ENCODE peak calls at places on chromosomes 7 and 10, in five cellular contexts. One of them, this sample, is unnamed. For H3K4me1, the result is how much of the 10 kb centered on the place peaks cover.

GRCh38 chr10:31315453-31315852 is 3.6 kb upstream of the ZEB1 start:
- DNase-seq in neural progenitor cell: no peak
- DNase-seq in tibial nerve: no peak
- DNase-seq in heart left ventricle: no peak
- DNase-seq in astrocyte: peak
- DNase-seq in this sample: no peak

GRCh38 chr7:30563326-30563942 is 31.2 kb upstream of the GARS1 start:
- DNase-seq in neural progenitor cell: no peak
- DNase-seq in tibial nerve: no peak
- DNase-seq in heart left ventricle: no peak
- DNase-seq in astrocyte: peak
- DNase-seq in this sample: no peak

GRCh38 chr10:72263613-72264241 is 10.0 kb upstream of the DDIT4 start:
- DNase-seq in neural progenitor cell: no peak
- DNase-seq in tibial nerve: no peak
- DNase-seq in heart left ventricle: no peak
- DNase-seq in astrocyte: no peak
- DNase-seq in this sample: no peak

GRCh38 chr10:112491144-112491543 is 44.1 kb downstream of the VTI1A start:
- DNase-seq in neural progenitor cell: no peak
- DNase-seq in tibial nerve: no peak
- DNase-seq in heart left ventricle: no peak
- DNase-seq in astrocyte: peak
- DNase-seq in this sample: no peak

GRCh38 chr7:4774007-4774406 is 1.4 kb upstream of the AP5Z1 start:
- DNase-seq in neural progenitor cell: no peak
- DNase-seq in tibial nerve: no peak
- DNase-seq in heart left ventricle: no peak
- DNase-seq in astrocyte: no peak
- DNase-seq in this sample: no peak

GRCh38 chr7:37942934-37943610 is 22.6 kb downstream of the EPDR1 start:
- DNase-seq in neural progenitor cell: peak
- DNase-seq in tibial nerve: peak
- DNase-seq in heart left ventricle: peak
- DNase-seq in astrocyte: peak
- DNase-seq in this sample: no peak

GRCh38 chr7:111511845-111512244 is 50.4 kb downstream of the IMMP2L start:
- DNase-seq in neural progenitor cell: no peak
- DNase-seq in tibial nerve: no peak
- DNase-seq in heart left ventricle: no peak
- DNase-seq in astrocyte: no peak
- DNase-seq in this sample: no peak

GRCh38 chr10:36534471-36535002 is 590.9 kb upstream of the ANKRD30A start:
- DNase-seq in neural progenitor cell: no peak
- DNase-seq in tibial nerve: no peak
- DNase-seq in heart left ventricle: no peak
- DNase-seq in astrocyte: peak
- DNase-seq in this sample: peak

GRCh38 chr7:153393666-153394065 is 634.1 kb downstream of the ACTR3B start:
- DNase-seq in neural progenitor cell: peak
- DNase-seq in tibial nerve: no peak
- DNase-seq in heart left ventricle: no peak
- DNase-seq in astrocyte: no peak
- DNase-seq in this sample: no peak

GRCh38 chr10:11097686-11098085 is 80.0 kb downstream of the CELF2 start:
- DNase-seq in neural progenitor cell: no peak
- DNase-seq in tibial nerve: no peak
- DNase-seq in heart left ventricle: no peak
- DNase-seq in astrocyte: no peak
- DNase-seq in this sample: no peak

GRCh38 chr10:44424298-44424697 is 39.4 kb upstream of the CXCL12 start:
- DNase-seq in neural progenitor cell: no peak
- DNase-seq in tibial nerve: no peak
- DNase-seq in heart left ventricle: no peak
- DNase-seq in astrocyte: no peak
- DNase-seq in this sample: no peak

GRCh38 chr10:64112697-64113367 is 591.6 kb downstream of the REEP3 start:
- DNase-seq in neural progenitor cell: no peak
- DNase-seq in tibial nerve: no peak
- DNase-seq in heart left ventricle: no peak
- DNase-seq in astrocyte: no peak
- DNase-seq in this sample: no peak

GRCh38 chr7:8436965-8437364 is 3.6 kb downstream of the NXPH1 start:
- DNase-seq in neural progenitor cell: peak
- DNase-seq in tibial nerve: no peak
- DNase-seq in heart left ventricle: no peak
- DNase-seq in astrocyte: no peak
- DNase-seq in this sample: peak

GRCh38 chr7:69893915-69894314 is 295.6 kb downstream of the AUTS2 start:
- DNase-seq in neural progenitor cell: peak
- DNase-seq in tibial nerve: no peak
- DNase-seq in heart left ventricle: no peak
- DNase-seq in astrocyte: no peak
- DNase-seq in this sample: peak

GRCh38 chr7:2521952-2522591 is 2.5 kb downstream of the LFNG start:
- DNase-seq in neural progenitor cell: peak
- DNase-seq in tibial nerve: no peak
- DNase-seq in heart left ventricle: peak
- DNase-seq in astrocyte: no peak
- DNase-seq in this sample: peak

GRCh38 chr7:30434140-30434799 is 44.3 kb downstream of the NOD1 start:
- DNase-seq in neural progenitor cell: no peak
- DNase-seq in tibial nerve: no peak
- DNase-seq in heart left ventricle: no peak
- DNase-seq in astrocyte: no peak
- DNase-seq in this sample: no peak

GRCh38 chr10:6296456-6297214 is 93.9 kb downstream of the PFKFB3 start:
- DNase-seq in neural progenitor cell: no peak
- DNase-seq in tibial nerve: no peak
- DNase-seq in heart left ventricle: no peak
- DNase-seq in astrocyte: no peak
- DNase-seq in this sample: peak

GRCh38 chr10:72729528-72729927 is 37.6 kb downstream of the MCU start:
- DNase-seq in neural progenitor cell: no peak
- DNase-seq in tibial nerve: no peak
- DNase-seq in heart left ventricle: no peak
- DNase-seq in astrocyte: peak
- DNase-seq in this sample: no peak

GRCh38 chr10:68202965-68203358 is 29.0 kb downstream of the ATOH7 start:
- DNase-seq in neural progenitor cell: no peak
- DNase-seq in tibial nerve: no peak
- DNase-seq in heart left ventricle: no peak
- DNase-seq in astrocyte: peak
- DNase-seq in this sample: no peak

GRCh38 chr10:48670978-48671913 is 13.4 kb upstream of the WDFY4 start:
- DNase-seq in neural progenitor cell: peak
- DNase-seq in tibial nerve: no peak
- DNase-seq in heart left ventricle: no peak
- DNase-seq in astrocyte: no peak
- DNase-seq in this sample: no peak

GRCh38 chr7:26011039-26011696 is 140.8 kb upstream of the NFE2L3 start:
- DNase-seq in neural progenitor cell: no peak
- DNase-seq in tibial nerve: no peak
- DNase-seq in heart left ventricle: no peak
- DNase-seq in astrocyte: no peak
- DNase-seq in this sample: peak

GRCh38 chr7:1239455-1240295 is 7.0 kb downstream of the UNCX start:
- DNase-seq in neural progenitor cell: peak
- DNase-seq in tibial nerve: no peak
- DNase-seq in heart left ventricle: no peak
- DNase-seq in astrocyte: no peak
- DNase-seq in this sample: no peak

GRCh38 chr7:149776305-149776704 is 2.9 kb upstream of the ZNF467 start:
- DNase-seq in neural progenitor cell: no peak
- DNase-seq in tibial nerve: peak
- DNase-seq in heart left ventricle: peak
- DNase-seq in astrocyte: no peak
- DNase-seq in this sample: no peak

GRCh38 chr7:55622241-55622835 is 50.0 kb upstream of the VOPP1 start:
- DNase-seq in neural progenitor cell: no peak
- DNase-seq in tibial nerve: no peak
- DNase-seq in heart left ventricle: no peak
- DNase-seq in astrocyte: no peak
- DNase-seq in this sample: peak

GRCh38 chr7:131103997-131104396 is 223.7 kb upstream of the MKLN1 start:
- DNase-seq in neural progenitor cell: no peak
- DNase-seq in tibial nerve: no peak
- DNase-seq in heart left ventricle: no peak
- DNase-seq in astrocyte: peak
- DNase-seq in this sample: no peak

GRCh38 chr10:30829921-30830671 is 200.5 kb upstream of the LYZL2 start:
- DNase-seq in neural progenitor cell: no peak
- DNase-seq in tibial nerve: no peak
- DNase-seq in heart left ventricle: no peak
- DNase-seq in astrocyte: peak
- DNase-seq in this sample: no peak

GRCh38 chr10:77576633-77577032 is 61.0 kb downstream of the KCNMA1 start:
- DNase-seq in neural progenitor cell: no peak
- DNase-seq in tibial nerve: no peak
- DNase-seq in heart left ventricle: no peak
- DNase-seq in astrocyte: no peak
- DNase-seq in this sample: no peak

GRCh38 chr7:121313793-121314676 is 14.8 kb upstream of the WNT16 start:
- DNase-seq in neural progenitor cell: no peak
- DNase-seq in tibial nerve: no peak
- DNase-seq in heart left ventricle: no peak
- DNase-seq in astrocyte: peak
- DNase-seq in this sample: peak

GRCh38 chr7:16416289-16417282 is 4.8 kb downstream of the CRPPA start:
- DNase-seq in neural progenitor cell: no peak
- DNase-seq in tibial nerve: no peak
- DNase-seq in heart left ventricle: no peak
- DNase-seq in astrocyte: peak
- DNase-seq in this sample: no peak

GRCh38 chr7:18792866-18793595 is 297.5 kb downstream of the HDAC9 start:
- DNase-seq in neural progenitor cell: no peak
- DNase-seq in tibial nerve: peak
- DNase-seq in heart left ventricle: no peak
- DNase-seq in astrocyte: peak
- DNase-seq in this sample: no peak

GRCh38 chr10:36621346-36621745 is 504.1 kb upstream of the ANKRD30A start:
- DNase-seq in neural progenitor cell: no peak
- DNase-seq in tibial nerve: no peak
- DNase-seq in heart left ventricle: no peak
- DNase-seq in astrocyte: peak
- DNase-seq in this sample: no peak

GRCh38 chr10:113770346-113770745 is 18.9 kb downstream of the PLEKHS1 start:
- DNase-seq in neural progenitor cell: no peak
- DNase-seq in tibial nerve: no peak
- DNase-seq in heart left ventricle: no peak
- DNase-seq in astrocyte: no peak
- DNase-seq in this sample: no peak

GRCh38 chr10:11245095-11245479 is 227.4 kb downstream of the CELF2 start:
- DNase-seq in neural progenitor cell: no peak
- DNase-seq in tibial nerve: no peak
- DNase-seq in heart left ventricle: no peak
- DNase-seq in astrocyte: no peak
- DNase-seq in this sample: no peak

GRCh38 chr7:47525066-47525623 is 56.8 kb downstream of the TNS3 start:
- DNase-seq in neural progenitor cell: no peak
- DNase-seq in tibial nerve: no peak
- DNase-seq in heart left ventricle: no peak
- DNase-seq in astrocyte: no peak
- DNase-seq in this sample: no peak

GRCh38 chr7:151085691-151086620 is at the start of gene AGAP3:
- DNase-seq in neural progenitor cell: peak
- DNase-seq in tibial nerve: peak
- DNase-seq in heart left ventricle: peak
- DNase-seq in astrocyte: peak
- DNase-seq in this sample: peak
- H3K4me1 ChIP-seq in neural progenitor cell: under half
- H3K4me1 ChIP-seq in tibial nerve: under half
- H3K4me1 ChIP-seq in heart left ventricle: half or more
- H3K4me1 ChIP-seq in astrocyte: under half
- H3K4me1 ChIP-seq in this sample: under half

DNA sequence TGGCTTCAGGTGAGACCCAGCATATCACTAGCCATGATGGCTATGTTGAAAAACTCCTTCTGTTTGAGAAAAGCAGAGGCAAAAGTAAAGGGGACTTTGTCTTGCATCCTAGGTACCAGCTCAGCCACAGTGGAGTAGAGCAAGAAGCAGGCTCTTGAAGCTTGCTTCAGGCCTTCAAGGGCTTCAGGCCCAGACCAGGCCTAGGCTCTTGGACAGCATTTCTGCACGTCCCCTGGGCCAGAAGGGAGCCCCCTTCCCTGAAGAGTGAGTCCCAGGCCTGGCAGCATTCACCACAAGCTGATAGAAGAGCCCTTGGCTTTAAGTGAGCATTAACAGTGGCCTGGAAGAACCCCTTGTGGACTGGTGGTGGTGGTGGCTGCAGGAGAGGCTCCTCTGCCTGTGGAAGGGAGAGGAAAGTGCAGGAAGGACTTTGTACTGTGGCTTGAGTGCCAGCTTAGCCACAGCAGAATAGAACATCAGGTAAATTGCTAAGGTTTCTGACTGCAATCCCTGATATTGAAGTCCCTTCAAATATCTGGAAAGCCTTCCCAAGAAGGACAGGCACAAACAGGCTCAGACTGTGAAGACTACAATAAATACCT is 28.1 kb upstream of the FAM171A1 start:
- DNase-seq in neural progenitor cell: no peak
- DNase-seq in tibial nerve: no peak
- DNase-seq in heart left ventricle: no peak
- DNase-seq in astrocyte: no peak
- DNase-seq in this sample: no peak
- H3K4me1 ChIP-seq in neural progenitor cell: under half
- H3K4me1 ChIP-seq in tibial nerve: under half
- H3K4me1 ChIP-seq in heart left ventricle: under half
- H3K4me1 ChIP-seq in astrocyte: under half
- H3K4me1 ChIP-seq in this sample: under half

DNA sequence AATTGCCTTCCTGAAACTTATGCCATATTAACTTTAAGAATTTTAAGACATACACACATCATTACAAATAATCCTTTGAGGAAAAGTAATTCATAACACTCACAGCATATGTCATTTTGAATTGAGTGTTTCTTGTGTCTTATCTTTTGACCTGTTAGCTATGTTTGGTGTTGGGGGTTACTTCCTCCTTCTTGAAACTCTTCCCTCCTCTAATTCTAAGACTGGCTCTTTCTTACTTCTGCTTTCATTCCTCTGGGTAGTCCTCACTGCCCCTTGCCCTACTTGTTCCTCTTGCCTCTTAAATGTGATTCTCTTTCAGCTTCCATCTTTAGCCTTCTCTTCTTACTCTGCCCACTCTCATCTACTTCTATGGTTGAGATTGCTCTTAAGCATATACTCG is 28.3 kb upstream of the PIP4K2A start:
- DNase-seq in neural progenitor cell: no peak
- DNase-seq in tibial nerve: no peak
- DNase-seq in heart left ventricle: no peak
- DNase-seq in astrocyte: no peak
- DNase-seq in this sample: no peak
- H3K4me1 ChIP-seq in neural progenitor cell: under half
- H3K4me1 ChIP-seq in tibial nerve: under half
- H3K4me1 ChIP-seq in heart left ventricle: under half
- H3K4me1 ChIP-seq in astrocyte: under half
- H3K4me1 ChIP-seq in this sample: under half

DNA sequence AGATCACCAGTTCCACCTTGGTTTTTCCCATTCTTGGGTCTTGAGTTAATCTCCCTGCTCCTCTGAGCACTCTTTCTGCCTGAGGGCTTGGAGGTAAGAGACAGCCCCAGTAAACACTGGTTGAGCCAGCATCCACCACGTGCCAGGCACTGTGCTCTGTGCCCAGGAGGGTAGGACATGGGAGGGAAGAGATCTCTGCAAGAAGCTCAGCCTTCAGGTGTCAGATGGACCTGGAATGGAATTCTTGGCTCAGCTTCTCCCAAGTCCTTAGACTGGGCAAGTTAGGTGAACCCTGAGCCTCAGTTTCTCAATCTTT is 2.5 kb downstream of the ZYX start:
- DNase-seq in neural progenitor cell: no peak
- DNase-seq in tibial nerve: no peak
- DNase-seq in heart left ventricle: no peak
- DNase-seq in astrocyte: no peak
- DNase-seq in this sample: no peak
- H3K4me1 ChIP-seq in neural progenitor cell: under half
- H3K4me1 ChIP-seq in tibial nerve: under half
- H3K4me1 ChIP-seq in heart left ventricle: under half
- H3K4me1 ChIP-seq in astrocyte: under half
- H3K4me1 ChIP-seq in this sample: under half

This sample was measured in A673.